ENCODE peak calls at places on chromosome 5, in nine cellular contexts. One of them, this sample, is unnamed.

GRCh38 chr5:109413463-109413862 is 3.7 kb upstream of the PJA2 start:
- DNase-seq in esophagus squamous epithelium: no peak
- DNase-seq in nephron progenitor cell: no peak
- DNase-seq in kidney: peak; percentile 55
- DNase-seq in retinal pigment epithelial cell: peak; percentile 68
- DNase-seq in RWPE1: no peak
- DNase-seq in omental fat pad: no peak
- DNase-seq in fibroblast of the aortic adventitia: peak; percentile 11
- DNase-seq in HFF-Myc: no peak
- DNase-seq in this sample: no peak

GRCh38 chr5:72955143-72955767 is 586 bp upstream of the FCHO2 start:
- DNase-seq in omental fat pad: peak; percentile 38
- DNase-seq in nephron progenitor cell: peak; percentile 58
- DNase-seq in kidney: peak; percentile 95
- DNase-seq in fibroblast of the aortic adventitia: no peak
- DNase-seq in esophagus squamous epithelium: peak; percentile 28
- DNase-seq in HFF-Myc: no peak
- DNase-seq in retinal pigment epithelial cell: peak; percentile 18
- DNase-seq in RWPE1: no peak
- DNase-seq in this sample: no peak

GRCh38 chr5:176733586-176734262 is 76.6 kb upstream of the UNC5A start:
- DNase-seq in esophagus squamous epithelium: no peak
- DNase-seq in RWPE1: no peak
- DNase-seq in HFF-Myc: no peak
- DNase-seq in nephron progenitor cell: no peak
- DNase-seq in retinal pigment epithelial cell: no peak
- DNase-seq in kidney: no peak
- DNase-seq in fibroblast of the aortic adventitia: no peak
- DNase-seq in omental fat pad: no peak
- DNase-seq in this sample: no peak

GRCh38 chr5:3186711-3187450 is 408.8 kb upstream of the IRX1 start:
- DNase-seq in omental fat pad: no peak
- DNase-seq in kidney: no peak
- DNase-seq in esophagus squamous epithelium: no peak
- DNase-seq in nephron progenitor cell: no peak
- DNase-seq in HFF-Myc: no peak
- DNase-seq in RWPE1: no peak
- DNase-seq in fibroblast of the aortic adventitia: no peak
- DNase-seq in retinal pigment epithelial cell: no peak
- DNase-seq in this sample: no peak

GRCh38 chr5:124453221-124454032 is 293.0 kb downstream of the ZNF608 start:
- DNase-seq in omental fat pad: no peak
- DNase-seq in esophagus squamous epithelium: no peak
- DNase-seq in retinal pigment epithelial cell: no peak
- DNase-seq in nephron progenitor cell: no peak
- DNase-seq in RWPE1: no peak
- DNase-seq in HFF-Myc: no peak
- DNase-seq in kidney: no peak
- DNase-seq in fibroblast of the aortic adventitia: peak; percentile 51
- DNase-seq in this sample: peak; percentile 78

GRCh38 chr5:62608529-62609511 is 30.2 kb downstream of the LRRC70 start:
- DNase-seq in HFF-Myc: no peak
- DNase-seq in fibroblast of the aortic adventitia: no peak
- DNase-seq in RWPE1: no peak
- DNase-seq in omental fat pad: no peak
- DNase-seq in retinal pigment epithelial cell: no peak
- DNase-seq in kidney: no peak
- DNase-seq in esophagus squamous epithelium: no peak
- DNase-seq in nephron progenitor cell: no peak
- DNase-seq in this sample: no peak

GRCh38 chr5:95709967-95710650 is 21.0 kb upstream of the RHOBTB3 start:
- DNase-seq in kidney: peak; percentile 74
- DNase-seq in fibroblast of the aortic adventitia: peak; percentile 45
- DNase-seq in HFF-Myc: no peak
- DNase-seq in retinal pigment epithelial cell: no peak
- DNase-seq in esophagus squamous epithelium: no peak
- DNase-seq in omental fat pad: no peak
- DNase-seq in nephron progenitor cell: peak; percentile 29
- DNase-seq in RWPE1: no peak
- DNase-seq in this sample: no peak

GRCh38 chr5:96869372-96869641 is 7.0 kb upstream of the ERAP2 start:
- DNase-seq in omental fat pad: no peak
- DNase-seq in retinal pigment epithelial cell: no peak
- DNase-seq in nephron progenitor cell: no peak
- DNase-seq in kidney: no peak
- DNase-seq in esophagus squamous epithelium: no peak
- DNase-seq in HFF-Myc: no peak
- DNase-seq in RWPE1: no peak
- DNase-seq in fibroblast of the aortic adventitia: no peak
- DNase-seq in this sample: no peak

GRCh38 chr5:33457817-33458216 is 17.1 kb downstream of the TARS1 start:
- DNase-seq in HFF-Myc: no peak
- DNase-seq in fibroblast of the aortic adventitia: no peak
- DNase-seq in RWPE1: no peak
- DNase-seq in nephron progenitor cell: no peak
- DNase-seq in omental fat pad: no peak
- DNase-seq in esophagus squamous epithelium: no peak
- DNase-seq in kidney: no peak
- DNase-seq in retinal pigment epithelial cell: no peak
- DNase-seq in this sample: no peak

GRCh38 chr5:137921931-137922330 is 32.7 kb downstream of the PKD2L2 start:
- DNase-seq in esophagus squamous epithelium: no peak
- DNase-seq in kidney: no peak
- DNase-seq in retinal pigment epithelial cell: peak; percentile 55
- DNase-seq in nephron progenitor cell: no peak
- DNase-seq in fibroblast of the aortic adventitia: peak; percentile 25
- DNase-seq in RWPE1: no peak
- DNase-seq in omental fat pad: no peak
- DNase-seq in HFF-Myc: peak; percentile 11
- DNase-seq in this sample: peak; percentile 60

GRCh38 chr5:90231688-90232087 is 177.9 kb downstream of the CETN3 start:
- DNase-seq in kidney: no peak
- DNase-seq in esophagus squamous epithelium: no peak
- DNase-seq in fibroblast of the aortic adventitia: no peak
- DNase-seq in omental fat pad: no peak
- DNase-seq in HFF-Myc: no peak
- DNase-seq in RWPE1: no peak
- DNase-seq in retinal pigment epithelial cell: no peak
- DNase-seq in nephron progenitor cell: no peak
- DNase-seq in this sample: no peak

GRCh38 chr5:38672059-38672791 is 115.8 kb upstream of the LIFR start:
- DNase-seq in retinal pigment epithelial cell: no peak
- DNase-seq in omental fat pad: no peak
- DNase-seq in esophagus squamous epithelium: no peak
- DNase-seq in RWPE1: peak; percentile 30
- DNase-seq in fibroblast of the aortic adventitia: peak; percentile 99
- DNase-seq in nephron progenitor cell: no peak
- DNase-seq in kidney: no peak
- DNase-seq in HFF-Myc: no peak
- DNase-seq in this sample: no peak

GRCh38 chr5:165139262-165139661 is 1633.8 kb downstream of the MAT2B start:
- DNase-seq in RWPE1: no peak
- DNase-seq in nephron progenitor cell: no peak
- DNase-seq in HFF-Myc: no peak
- DNase-seq in fibroblast of the aortic adventitia: no peak
- DNase-seq in esophagus squamous epithelium: no peak
- DNase-seq in omental fat pad: no peak
- DNase-seq in retinal pigment epithelial cell: no peak
- DNase-seq in kidney: no peak
- DNase-seq in this sample: no peak

DNA sequence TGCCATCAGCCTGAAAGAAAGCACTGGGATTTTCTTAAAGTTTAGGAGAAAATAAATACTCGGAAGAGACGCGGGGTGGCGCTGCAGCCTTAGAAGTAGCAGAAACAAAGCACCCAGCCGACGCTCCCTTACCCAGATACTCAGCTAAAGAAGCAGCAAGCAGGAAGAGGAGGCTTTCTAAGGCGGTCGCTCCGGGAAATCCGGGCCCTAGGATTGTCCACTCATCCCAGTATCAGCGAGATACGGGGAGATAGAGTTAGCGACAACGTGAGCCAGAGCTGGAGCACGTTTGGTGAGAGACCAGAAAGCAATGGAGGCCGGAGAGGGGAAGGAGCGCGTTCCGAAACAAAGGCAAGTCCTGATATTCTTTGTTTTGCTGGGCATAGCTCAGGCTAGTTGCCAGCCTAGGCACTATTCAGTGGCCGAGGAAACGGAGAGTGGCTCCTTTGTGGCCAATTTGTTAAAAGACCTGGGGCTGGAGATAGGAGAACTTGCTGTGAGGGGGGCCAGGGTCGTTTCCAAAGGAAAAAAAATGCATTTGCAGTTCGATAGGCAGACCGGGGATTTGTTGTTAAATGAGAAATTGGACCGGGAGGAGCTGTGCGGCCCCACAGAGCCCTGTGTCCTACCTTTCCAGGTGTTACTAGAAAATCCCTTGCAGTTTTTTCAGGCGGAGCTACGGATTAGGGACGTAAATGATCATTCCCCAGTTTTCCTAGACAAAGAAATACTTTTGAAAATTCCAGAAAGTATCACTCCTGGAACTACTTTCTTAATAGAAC is at the start of gene PCDHB2:
- DNase-seq in nephron progenitor cell: peak; percentile 80
- DNase-seq in kidney: peak; percentile 50
- DNase-seq in HFF-Myc: no peak
- DNase-seq in retinal pigment epithelial cell: no peak
- DNase-seq in omental fat pad: no peak
- DNase-seq in RWPE1: peak; percentile 11
- DNase-seq in fibroblast of the aortic adventitia: peak; percentile 16
- DNase-seq in esophagus squamous epithelium: no peak
- DNase-seq in this sample: peak; percentile 71
- TF ChIP-seq CTCF in nephron progenitor cell: peak; percentile 76
- TF ChIP-seq CTCF in kidney: no peak
- TF ChIP-seq CTCF in HFF-Myc: peak; percentile 9
- TF ChIP-seq CTCF in retinal pigment epithelial cell: no peak
- TF ChIP-seq CTCF in omental fat pad: no peak
- TF ChIP-seq CTCF in RWPE1: peak; percentile 20
- TF ChIP-seq CTCF in fibroblast of the aortic adventitia: no peak
- TF ChIP-seq CTCF in esophagus squamous epithelium: no peak
- TF ChIP-seq CTCF in this sample: peak; percentile 49

GRCh38 chr5:15106530-15107283 is 235.1 kb upstream of the ANKH start:
- DNase-seq in fibroblast of the aortic adventitia: no peak
- DNase-seq in esophagus squamous epithelium: no peak
- DNase-seq in retinal pigment epithelial cell: no peak
- DNase-seq in HFF-Myc: no peak
- DNase-seq in kidney: no peak
- DNase-seq in nephron progenitor cell: no peak
- DNase-seq in omental fat pad: no peak
- DNase-seq in RWPE1: no peak
- DNase-seq in this sample: no peak

GRCh38 chr5:15103130-15103529 is 231.6 kb upstream of the ANKH start:
- DNase-seq in omental fat pad: no peak
- DNase-seq in esophagus squamous epithelium: no peak
- DNase-seq in HFF-Myc: no peak
- DNase-seq in fibroblast of the aortic adventitia: no peak
- DNase-seq in kidney: no peak
- DNase-seq in nephron progenitor cell: no peak
- DNase-seq in retinal pigment epithelial cell: no peak
- DNase-seq in RWPE1: no peak
- DNase-seq in this sample: no peak

GRCh38 chr5:15103864-15104263 is 232.3 kb upstream of the ANKH start:
- DNase-seq in fibroblast of the aortic adventitia: no peak
- DNase-seq in nephron progenitor cell: no peak
- DNase-seq in HFF-Myc: no peak
- DNase-seq in kidney: no peak
- DNase-seq in retinal pigment epithelial cell: no peak
- DNase-seq in omental fat pad: no peak
- DNase-seq in RWPE1: no peak
- DNase-seq in esophagus squamous epithelium: no peak
- DNase-seq in this sample: no peak

GRCh38 chr5:15105799-15106393 is 234.3 kb upstream of the ANKH start:
- DNase-seq in retinal pigment epithelial cell: peak; percentile 9
- DNase-seq in RWPE1: peak; percentile 44
- DNase-seq in fibroblast of the aortic adventitia: peak; percentile 60
- DNase-seq in omental fat pad: no peak
- DNase-seq in HFF-Myc: peak; percentile 66
- DNase-seq in nephron progenitor cell: peak; percentile 61
- DNase-seq in esophagus squamous epithelium: no peak
- DNase-seq in kidney: no peak
- DNase-seq in this sample: peak; percentile 41
- TF ChIP-seq CTCF in retinal pigment epithelial cell: peak; percentile 91
- TF ChIP-seq CTCF in RWPE1: peak; percentile 89
- TF ChIP-seq CTCF in fibroblast of the aortic adventitia: peak; percentile 86
- TF ChIP-seq CTCF in omental fat pad: peak; percentile 7
- TF ChIP-seq CTCF in HFF-Myc: peak; percentile 81
- TF ChIP-seq CTCF in nephron progenitor cell: peak; percentile 76
- TF ChIP-seq CTCF in esophagus squamous epithelium: peak; percentile 51
- TF ChIP-seq CTCF in kidney: peak; percentile 61
- TF ChIP-seq CTCF in this sample: peak; percentile 88

GRCh38 chr5:115349001-115349817 is 52.8 kb upstream of the CCDC112 start:
- DNase-seq in retinal pigment epithelial cell: peak; percentile 79
- DNase-seq in omental fat pad: no peak
- DNase-seq in esophagus squamous epithelium: no peak
- DNase-seq in kidney: no peak
- DNase-seq in fibroblast of the aortic adventitia: peak; percentile 85
- DNase-seq in nephron progenitor cell: no peak
- DNase-seq in HFF-Myc: peak; percentile 69
- DNase-seq in RWPE1: peak; percentile 85
- DNase-seq in this sample: peak; percentile 78
- TF ChIP-seq CTCF in retinal pigment epithelial cell: peak; percentile 14
- TF ChIP-seq CTCF in omental fat pad: no peak
- TF ChIP-seq CTCF in esophagus squamous epithelium: peak; percentile 13
- TF ChIP-seq CTCF in kidney: no peak
- TF ChIP-seq CTCF in fibroblast of the aortic adventitia: peak; percentile 19
- TF ChIP-seq CTCF in nephron progenitor cell: no peak
- TF ChIP-seq CTCF in HFF-Myc: no peak
- TF ChIP-seq CTCF in RWPE1: no peak
- TF ChIP-seq CTCF in this sample: peak; percentile 9

GRCh38 chr5:66807743-66808142 is 211.6 kb downstream of the MAST4 start:
- DNase-seq in omental fat pad: no peak
- DNase-seq in kidney: no peak
- DNase-seq in HFF-Myc: peak; percentile 32
- DNase-seq in fibroblast of the aortic adventitia: peak; percentile 65
- DNase-seq in retinal pigment epithelial cell: peak; percentile 9
- DNase-seq in nephron progenitor cell: no peak
- DNase-seq in esophagus squamous epithelium: no peak
- DNase-seq in RWPE1: peak; percentile 92
- DNase-seq in this sample: peak; percentile 80
- TF ChIP-seq CTCF in omental fat pad: no peak
- TF ChIP-seq CTCF in kidney: peak; percentile 27
- TF ChIP-seq CTCF in HFF-Myc: peak; percentile 37
- TF ChIP-seq CTCF in fibroblast of the aortic adventitia: peak; percentile 65
- TF ChIP-seq CTCF in retinal pigment epithelial cell: peak; percentile 59
- TF ChIP-seq CTCF in nephron progenitor cell: no peak
- TF ChIP-seq CTCF in esophagus squamous epithelium: peak; percentile 40
- TF ChIP-seq CTCF in RWPE1: peak; percentile 87
- TF ChIP-seq CTCF in this sample: peak; percentile 75

DNA sequence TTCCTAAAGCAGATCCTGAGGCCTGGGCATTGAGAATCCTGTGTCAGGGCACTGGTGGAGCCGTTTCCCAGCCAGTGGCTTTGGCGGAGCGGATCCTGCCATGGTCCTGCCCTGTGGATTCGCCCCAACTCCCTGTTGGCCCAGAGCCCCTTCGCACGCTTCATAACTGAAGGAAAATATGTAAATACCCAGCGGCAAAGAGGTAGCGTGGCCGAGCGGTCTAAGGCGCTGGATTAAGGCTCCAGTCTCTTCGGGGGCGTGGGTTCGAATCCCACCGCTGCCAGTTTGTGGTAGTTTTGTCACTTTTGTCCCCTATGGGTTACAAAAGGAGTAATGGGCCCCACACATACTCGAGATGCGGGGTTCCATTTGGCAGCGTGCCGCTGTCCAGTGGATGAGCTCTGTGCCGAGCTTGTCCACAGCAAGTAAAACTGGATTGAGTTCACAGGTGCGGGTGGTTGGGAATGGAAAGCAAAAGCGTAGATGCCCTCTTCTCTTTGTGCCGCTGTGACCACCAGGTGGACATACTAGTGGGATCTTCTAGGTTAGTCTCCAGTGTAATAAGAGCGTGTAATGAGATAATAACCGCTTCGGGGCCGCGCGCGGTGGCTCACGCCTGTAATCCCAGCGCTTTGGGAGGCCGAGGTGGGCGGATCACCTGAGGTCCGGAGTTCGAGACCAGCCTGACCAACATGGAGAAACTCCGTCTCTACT is 17.3 kb downstream of the TRIM7 start:
- DNase-seq in retinal pigment epithelial cell: no peak
- DNase-seq in HFF-Myc: no peak
- DNase-seq in esophagus squamous epithelium: no peak
- DNase-seq in kidney: peak; percentile 87
- DNase-seq in fibroblast of the aortic adventitia: peak; percentile 83
- DNase-seq in omental fat pad: peak; percentile 38
- DNase-seq in RWPE1: peak; percentile 64
- DNase-seq in nephron progenitor cell: peak; percentile 82
- DNase-seq in this sample: peak; percentile 83
- TF ChIP-seq CTCF in retinal pigment epithelial cell: peak; percentile 28
- TF ChIP-seq CTCF in HFF-Myc: peak; percentile 22
- TF ChIP-seq CTCF in esophagus squamous epithelium: peak; percentile 14
- TF ChIP-seq CTCF in kidney: no peak
- TF ChIP-seq CTCF in fibroblast of the aortic adventitia: peak; percentile 43
- TF ChIP-seq CTCF in omental fat pad: no peak
- TF ChIP-seq CTCF in RWPE1: no peak
- TF ChIP-seq CTCF in nephron progenitor cell: no peak
- TF ChIP-seq CTCF in this sample: peak; percentile 19

This sample was measured in mammary epithelial cell.